ENCODE peak calls at places on chromosomes 7 and 10, in eight cellular contexts. D is mucosa of gallbladder; L is stimulated activated CD4-positive, alpha-beta T cell treated with anti-CD3 and anti-CD28 coated beads, TNF-alpha, amount 100 ng/mL, for 1 hour; O is SK-N-DZ; S is NCI-H226; T is mucosa of descending colon; V is WTC11; G is iris pigment epithelial cell. C is an unnamed sample.
A peak's percentile ranks its signal among the peaks of the same experiment; 100 is the strongest.

GRCh38 chr10:54607983-54608382 is 193.0 kb downstream of the PCDH15 start:
- DNase-seq in D (no peak), L (no peak), O (no peak), S (no peak), T (no peak), V (peak; percentile 42), G (no peak), C (no peak)

GRCh38 chr10:73649876-73650536 is 5.8 kb downstream of the SYNPO2L start:
- DNase-seq in D (no peak), L (no peak), O (no peak), S (peak; percentile 22), T (no peak), V (no peak), G (no peak), C (no peak)

GRCh38 chr7:134954197-134955082 is 31.9 kb upstream of the AGBL3 start:
- DNase-seq in D (no peak), L (no peak), O (peak; percentile 17), S (no peak), T (no peak), V (no peak), G (peak; percentile 48), C (peak; percentile 29)

GRCh38 chr7:128322040-128322643 is 21.6 kb downstream of the RBM28 start:
- DNase-seq in D (peak; percentile 16), L (no peak), O (no peak), S (peak; percentile 7), T (no peak), V (no peak), G (peak; percentile 64), C (peak; percentile 36)

GRCh38 chr10:100009793-100010676 is at the start of gene DNMBP:
- DNase-seq in D (peak; percentile 78), L (peak; percentile 47), O (peak; percentile 78), S (peak; percentile 78), T (peak; percentile 89), V (peak; percentile 84), G (peak; percentile 83), C (peak; percentile 16)

GRCh38 chr7:25758559-25758958 is 393.4 kb upstream of the NFE2L3 start:
- DNase-seq in D (no peak), L (no peak), O (no peak), S (no peak), T (no peak), V (no peak), G (no peak), C (no peak)

GRCh38 chr10:58241346-58241745 is 26.3 kb downstream of the IPMK start:
- DNase-seq in D (no peak), L (no peak), O (no peak), S (no peak), T (no peak), V (no peak), G (peak; percentile 78), C (no peak)

GRCh38 chr10:79933961-79934360 is 14.9 kb downstream of the SFTPD start:
- DNase-seq in D (peak; percentile 8), L (no peak), O (no peak), S (no peak), T (no peak), V (no peak), G (peak; percentile 24), C (no peak)

GRCh38 chr7:36309301-36309700 is 80.4 kb upstream of the ANLN start:
- DNase-seq in D (no peak), L (no peak), O (no peak), S (no peak), T (no peak), V (no peak), G (no peak), C (no peak)

GRCh38 chr10:15237351-15237750 is 68.9 kb upstream of the NMT2 start:
- DNase-seq in D (no peak), L (no peak), O (no peak), S (peak; percentile 59), T (no peak), V (no peak), G (peak; percentile 40), C (no peak)

GRCh38 chr7:27199820-27200760 is at the start of gene HOXA13:
- DNase-seq in D (no peak), L (no peak), O (peak; percentile 52), S (peak; percentile 78), T (peak; percentile 93), V (no peak), G (no peak), C (peak; percentile 86)

GRCh38 chr7:137846588-137847417 is at the start of gene DGKI:
- DNase-seq in D (no peak), L (no peak), O (peak; percentile 86), S (no peak), T (no peak), V (peak; percentile 58), G (no peak), C (no peak)

GRCh38 chr7:102089175-102090098 is 197.2 kb upstream of the SH2B2 start:
- DNase-seq in D (no peak), L (no peak), O (no peak), S (no peak), T (no peak), V (peak; percentile 6), G (no peak), C (no peak)

GRCh38 chr7:122942059-122942458 is 53.4 kb downstream of the TAS2R16 start:
- DNase-seq in D (no peak), L (no peak), O (no peak), S (no peak), T (no peak), V (no peak), G (no peak), C (no peak)

GRCh38 chr10:88730864-88731263 is 24.8 kb downstream of the LIPK start:
- DNase-seq in D (no peak), L (no peak), O (peak; percentile 61), S (no peak), T (no peak), V (no peak), G (no peak), C (no peak)

GRCh38 chr7:45588466-45588865 is 14.3 kb downstream of the ADCY1 start:
- DNase-seq in D (no peak), L (no peak), O (no peak), S (no peak), T (no peak), V (no peak), G (no peak), C (no peak)

GRCh38 chr7:158541330-158542010 is 46.2 kb downstream of the PTPRN2 start:
- DNase-seq in D (no peak), L (no peak), O (no peak), S (no peak), T (no peak), V (no peak), G (no peak), C (peak; percentile 86)

GRCh38 chr10:6036861-6037321 is 25.3 kb downstream of the IL2RA start:
- DNase-seq in D (peak; percentile 9), L (no peak), O (no peak), S (no peak), T (no peak), V (no peak), G (no peak), C (no peak)

GRCh38 chr7:90430614-90431445 is 27.6 kb downstream of the CLDN12 start:
- DNase-seq in D (no peak), L (no peak), O (no peak), S (no peak), T (no peak), V (peak; percentile 21), G (peak; percentile 18), C (no peak)

GRCh38 chr7:27252935-27253333 is 10.3 kb downstream of the EVX1 start:
- DNase-seq in D (no peak), L (no peak), O (no peak), S (no peak), T (no peak), V (no peak), G (no peak), C (no peak)

GRCh38 chr7:8362723-8363369 is 70.6 kb upstream of the NXPH1 start:
- DNase-seq in D (no peak), L (no peak), O (no peak), S (no peak), T (no peak), V (no peak), G (no peak), C (no peak)

GRCh38 chr10:62047240-62047897 is 145.9 kb downstream of the ARID5B start:
- DNase-seq in D (no peak), L (no peak), O (peak; percentile 65), S (peak; percentile 80), T (no peak), V (no peak), G (peak; percentile 81), C (no peak)

GRCh38 chr10:33927347-33927746 is 592.9 kb upstream of the NRP1 start:
- DNase-seq in D (no peak), L (no peak), O (no peak), S (peak; percentile 10), T (no peak), V (no peak), G (peak; percentile 6), C (no peak)

GRCh38 chr7:52154382-52154781 is 837.8 kb upstream of the COBL start:
- DNase-seq in D (no peak), L (no peak), O (no peak), S (no peak), T (no peak), V (no peak), G (no peak), C (no peak)

GRCh38 chr7:129468087-129468486 is 33.9 kb downstream of the STRIP2 start:
- DNase-seq in D (no peak), L (no peak), O (no peak), S (peak; percentile 71), T (no peak), V (no peak), G (peak; percentile 81), C (no peak)

C was measured in GF-D8.